ENCODE peak calls at places on chromosomes 4 and X, in four cellular contexts. W is NCI-H1436, U is EL, F is hippocampal formation. O is an unnamed sample.

GRCh38 chr4:56637154-56637553 is 43.9 kb downstream of the HOPX start:
- DNase-seq in U (no peak), W (no peak), F (no peak), O (no peak)

GRCh38 chr4:24056258-24056657 is 166.4 kb upstream of the PPARGC1A start:
- DNase-seq in F (peak), W (no peak), U (no peak), O (no peak)

GRCh38 chr4:3850128-3850527 is 83.9 kb downstream of the ADRA2C start:
- DNase-seq in W (no peak), U (no peak), F (no peak), O (no peak)

GRCh38 chrX:13552892-13553291 is 16.5 kb upstream of the EGFL6 start:
- DNase-seq in W (no peak), U (no peak), F (no peak), O (no peak)

GRCh38 chrX:14051416-14051815 is 21.7 kb upstream of the GEMIN8 start:
- DNase-seq in F (no peak), W (no peak), U (no peak), O (no peak)

GRCh38 chrX:131262200-131262599 is 26.9 kb downstream of the IGSF1 start:
- DNase-seq in W (no peak), F (no peak), U (no peak), O (no peak)

GRCh38 chr4:120921456-120922389 is 803 bp downstream of the PRDM5 start:
- DNase-seq in W (peak), U (peak), F (peak), O (peak)

GRCh38 chr4:107870916-107871786 is 46.4 kb downstream of the SGMS2 start:
- DNase-seq in W (no peak), U (no peak), F (no peak), O (no peak)

GRCh38 chr4:7581477-7581876 is 146.7 kb upstream of the PSAPL1 start:
- DNase-seq in F (no peak), U (no peak), W (no peak), O (peak)

GRCh38 chr4:108168672-108169562 is at the start of gene LEF1:
- DNase-seq in W (no peak), U (peak), F (no peak), O (peak)

GRCh38 chr4:131119661-131120060 is 2023.7 kb downstream of the C4orf33 start:
- DNase-seq in W (no peak), F (no peak), U (no peak), O (no peak)

GRCh38 chr4:91285485-91285884 is 1018.3 kb upstream of the GRID2 start:
- DNase-seq in W (no peak), U (no peak), F (no peak), O (no peak)

GRCh38 chrX:112043997-112044396 is 38.6 kb downstream of the TRPC5 start:
- DNase-seq in W (no peak), U (no peak), F (no peak), O (no peak)

GRCh38 chr4:127856485-127857447 is 23.9 kb upstream of the PLK4 start:
- DNase-seq in W (no peak), F (no peak), U (peak), O (peak)

GRCh38 chr4:168755643-168756482 is 254.2 kb downstream of the CBR4 start:
- DNase-seq in F (no peak), W (no peak), U (peak), O (peak)

GRCh38 chrX:118526149-118526548 is 30.5 kb downstream of the DOCK11 start:
- DNase-seq in F (no peak), W (no peak), U (no peak), O (no peak)

O was measured in LHCN-M2.